ENCODE peak calls at places on chromosomes 11 and 22, in nine cellular contexts. B is uterus, J is sigmoid colon, V is erythroblast, U is Peyer's patch, K is HCT116, L is NB4, C is IMR-90, X is ovary. F is an unnamed sample.
A peak's percentile ranks its signal among the peaks of the same experiment; 100 is the strongest.

GRCh38 chr11:68044145-68044813 is 5.5 kb downstream of the TCIRG1 start:
- DNase-seq in B (no peak), U (no peak), X (peak; percentile 24), V (no peak), J (peak; percentile 61), K (no peak), C (no peak), L (no peak), F (no peak)

GRCh38 chr11:70558651-70559050 is 160.3 kb downstream of the CTTN start:
- DNase-seq in U (no peak), C (no peak), B (no peak), K (no peak), X (no peak), J (no peak), V (no peak), L (no peak), F (no peak)

GRCh38 chr11:116742104-116742503 is 30.7 kb downstream of the BUD13 start:
- DNase-seq in K (no peak), X (no peak), B (no peak), V (no peak), J (no peak), C (peak; percentile 62), U (no peak), L (no peak), F (peak; percentile 40)

GRCh38 chr22:40637181-40638150 is 947 bp upstream of the MRTFA start:
- DNase-seq in X (no peak), L (no peak), U (peak; percentile 56), C (no peak), V (peak; percentile 76), J (peak; percentile 77), K (no peak), B (no peak), F (no peak)

GRCh38 chr11:11841121-11841604 is 609 bp upstream of the USP47 start:
- DNase-seq in X (no peak), L (peak; percentile 62), K (peak; percentile 16), V (peak; percentile 61), C (no peak), U (peak; percentile 44), J (peak; percentile 75), B (peak; percentile 49), F (no peak)

GRCh38 chr11:64229090-64229958 is 1.0 kb upstream of the DNAJC4 start:
- DNase-seq in L (no peak), B (no peak), X (no peak), U (no peak), J (no peak), K (no peak), C (no peak), V (no peak), F (no peak)

GRCh38 chr11:84541711-84542340 is 1085.3 kb downstream of the DLG2 start:
- DNase-seq in L (no peak), X (no peak), K (no peak), C (no peak), V (no peak), J (no peak), U (no peak), B (no peak), F (no peak)

GRCh38 chr22:31120642-31121041 is 2.1 kb upstream of the INPP5J start:
- DNase-seq in X (no peak), U (no peak), V (no peak), K (no peak), B (no peak), L (no peak), J (no peak), C (no peak), F (no peak)

GRCh38 chr11:62402226-62402625 is 16.6 kb upstream of the SCGB1A1 start:
- DNase-seq in X (peak; percentile 80), C (no peak), J (peak; percentile 87), K (no peak), L (no peak), V (no peak), U (peak; percentile 44), B (peak; percentile 83), F (no peak)

GRCh38 chr22:34508797-34509196 is 557.2 kb upstream of the ISX start:
- DNase-seq in X (no peak), U (no peak), K (no peak), J (no peak), B (no peak), L (no peak), C (no peak), V (no peak), F (no peak)

GRCh38 chr11:15233386-15233785 is 118.7 kb downstream of the INSC start:
- DNase-seq in J (no peak), L (no peak), K (no peak), C (no peak), V (no peak), U (no peak), X (no peak), B (no peak), F (no peak)

GRCh38 chr22:38685761-38686160 is 4.0 kb downstream of the TOMM22 start:
- DNase-seq in J (no peak), V (no peak), L (no peak), U (no peak), C (no peak), K (no peak), X (no peak), B (no peak), F (no peak)

DNA sequence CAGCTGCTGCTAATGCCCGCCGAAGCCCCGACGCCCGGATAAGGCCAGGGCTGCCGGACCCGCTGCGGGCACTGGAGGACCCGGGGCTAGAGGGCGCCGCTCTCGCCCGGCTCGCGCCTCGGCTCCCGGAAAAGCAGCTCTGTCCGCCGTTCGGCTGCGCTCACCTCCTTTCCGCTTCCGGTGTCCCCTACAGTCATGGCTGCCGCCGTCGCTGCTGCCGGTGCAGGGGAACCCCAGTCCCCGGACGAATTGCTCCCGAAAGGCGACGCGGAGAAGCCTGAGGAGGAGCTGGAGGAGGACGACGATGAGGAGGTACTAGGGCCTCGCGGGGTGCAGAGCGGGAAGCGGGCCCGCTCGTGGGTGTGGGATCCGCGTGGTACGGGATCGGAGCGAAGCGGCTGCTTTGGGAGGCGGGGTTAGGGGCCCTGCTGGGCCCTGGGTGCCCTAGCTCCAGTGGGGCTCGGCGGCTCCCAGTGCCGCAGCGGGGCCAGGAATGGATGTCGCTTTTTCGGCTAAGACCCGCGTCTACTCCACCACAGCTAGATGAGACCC is at the start of gene TOMM22:
- DNase-seq in X (peak; percentile 87), C (peak; percentile 83), V (peak; percentile 92), U (peak; percentile 83), L (peak; percentile 92), B (peak; percentile 87), J (peak; percentile 93), K (peak; percentile 72), F (peak; percentile 76)
- TF ChIP-seq POLR2A in X (no peak), C (peak; percentile 81), V (peak; percentile 88), U (peak; percentile 54), L (peak; percentile 65), B (peak; percentile 35), J (peak; percentile 22), K (peak; percentile 77), F (no peak)

DNA sequence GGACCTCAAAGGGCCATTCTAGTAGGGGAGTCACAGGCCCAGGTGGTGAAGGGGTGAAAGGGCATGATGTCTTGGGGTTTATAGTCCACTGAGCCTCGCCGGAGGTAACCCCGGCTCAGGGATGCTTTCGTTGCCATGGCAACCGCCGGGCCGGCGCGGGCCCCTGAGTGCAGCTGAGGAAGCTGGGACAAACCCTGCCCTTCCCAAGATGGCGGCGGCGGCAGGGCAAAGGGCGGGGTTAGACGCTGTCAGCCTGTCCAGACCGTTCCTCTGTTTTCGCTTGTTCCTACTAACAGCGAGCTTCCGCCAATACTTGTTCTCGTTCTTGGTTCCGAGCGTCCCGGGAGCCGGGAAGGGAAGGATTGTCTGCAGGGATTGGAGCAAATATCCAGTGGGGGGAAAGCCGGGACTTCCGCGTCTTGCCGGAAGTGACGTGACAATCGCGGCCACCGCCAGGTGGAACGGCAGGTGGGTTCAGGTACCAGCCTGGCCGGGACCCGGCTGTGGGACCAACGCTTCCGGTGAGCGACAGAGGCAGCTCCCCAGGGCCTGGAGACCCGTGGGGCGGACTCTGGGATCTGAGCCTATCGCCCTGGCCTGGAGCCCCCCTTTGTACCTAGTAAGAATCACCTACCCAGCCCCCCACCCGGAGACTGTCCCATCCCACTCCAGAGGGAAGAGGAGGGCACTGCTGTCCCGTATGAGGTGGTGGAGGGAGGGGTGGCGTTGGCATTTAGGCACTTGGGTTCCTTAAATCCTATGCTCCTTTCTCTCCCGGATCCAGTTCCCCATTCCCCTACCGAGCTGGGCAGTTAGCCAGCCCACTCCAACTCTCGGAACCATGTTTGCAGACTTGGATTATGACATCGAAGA is at the start of gene PICK1:
- DNase-seq in L (peak; percentile 44), X (peak; percentile 91), B (peak; percentile 90), J (peak; percentile 96), U (peak; percentile 73), V (peak; percentile 82), K (peak; percentile 91), C (peak; percentile 91), F (peak; percentile 91)
- TF ChIP-seq POLR2A in L (no peak), X (peak; percentile 34), B (no peak), J (no peak), U (peak; percentile 46), V (no peak), K (peak; percentile 74), C (no peak), F (no peak)

DNA sequence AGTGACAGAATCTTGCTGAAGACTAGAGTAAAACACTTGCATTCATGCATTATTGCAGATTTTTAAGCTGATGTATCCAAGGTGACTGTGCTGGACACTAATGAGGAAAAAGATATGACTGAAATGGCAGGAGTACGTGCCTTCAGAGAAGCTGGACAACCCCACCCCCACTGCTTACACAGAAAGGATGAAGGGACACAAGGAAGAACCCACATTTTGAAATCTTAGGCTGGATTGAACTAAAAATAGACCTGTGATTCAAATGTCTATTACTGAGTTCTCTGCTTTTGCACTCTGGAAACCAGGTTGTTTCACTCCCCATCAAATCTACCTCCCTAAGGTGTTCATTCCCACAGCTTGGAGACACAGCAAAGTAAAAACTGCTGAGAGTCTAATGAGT is 117.1 kb downstream of the KCNC1 start:
- DNase-seq in V (no peak), U (no peak), K (no peak), L (no peak), C (no peak), B (no peak), J (no peak), X (no peak), F (no peak)
- TF ChIP-seq POLR2A in V (no peak), U (no peak), K (no peak), L (no peak), C (no peak), B (no peak), J (no peak), X (no peak), F (no peak)

GRCh38 chr22:42760806-42761565 is 40.3 kb upstream of the A4GALT start:
- DNase-seq in U (peak; percentile 75), X (no peak), B (no peak), V (no peak), J (no peak), K (no peak), L (no peak), C (no peak), F (no peak)

GRCh38 chr22:42764895-42765363 is 44.3 kb upstream of the A4GALT start:
- DNase-seq in U (no peak), B (no peak), K (no peak), L (no peak), J (no peak), X (no peak), V (no peak), C (no peak), F (no peak)

GRCh38 chr22:42768385-42769035 is 47.8 kb upstream of the A4GALT start:
- DNase-seq in J (no peak), V (no peak), X (no peak), C (no peak), K (no peak), U (peak; percentile 23), B (no peak), L (no peak), F (no peak)

GRCh38 chr22:42766860-42767259 is 46.2 kb upstream of the A4GALT start:
- DNase-seq in X (no peak), U (no peak), L (no peak), K (no peak), J (no peak), C (no peak), V (no peak), B (no peak), F (no peak)

GRCh38 chr22:42763965-42764480 is 43.4 kb upstream of the A4GALT start:
- DNase-seq in J (no peak), B (no peak), X (no peak), L (no peak), U (no peak), K (no peak), C (no peak), V (no peak), F (no peak)
- TF ChIP-seq POLR2A in J (no peak), B (no peak), X (no peak), L (no peak), U (no peak), K (no peak), C (no peak), V (no peak), F (no peak)

F was measured in lower leg skin.